ENCODE peak calls at places on chromosomes 6 and 20, in nine cellular contexts. J is BJ, R is omental fat pad, Q is cardiac fibroblast, O is heart left ventricle, K is epithelial cell of esophagus, S is B cell, P is fibroblast of pulmonary artery, F is pancreas. U is an unnamed sample.

GRCh38 chr6:68729377-68729903 is 94.4 kb downstream of the ADGRB3 start:
- DNase-seq in J (no peak), R (no peak), Q (no peak), O (no peak), K (no peak), S (no peak), P (no peak), F (no peak), U (no peak)

GRCh38 chr20:58039569-58040092 is 188.8 kb downstream of the ANKRD60 start:
- DNase-seq in J (no peak), R (no peak), Q (no peak), O (no peak), K (no peak), S (no peak), P (no peak), F (no peak), U (no peak)

GRCh38 chr20:50252715-50253500 is 62.3 kb downstream of the CEBPB start:
- DNase-seq in J (no peak), R (no peak), Q (no peak), O (no peak), K (no peak), S (no peak), P (no peak), F (no peak), U (no peak)

GRCh38 chr20:34863421-34863965 is 9.2 kb downstream of the GGT7 start:
- DNase-seq in J (no peak), R (no peak), Q (no peak), O (no peak), K (no peak), S (no peak), P (no peak), F (peak; percentile 57), U (no peak)

GRCh38 chr20:39144757-39145156 is 182.6 kb downstream of the DHX35 start:
- DNase-seq in J (no peak), R (no peak), Q (no peak), O (no peak), K (no peak), S (no peak), P (no peak), F (no peak), U (no peak)

GRCh38 chr6:11779308-11780096 is 899 bp upstream of the ADTRP start:
- DNase-seq in J (no peak), R (no peak), Q (peak; percentile 51), O (no peak), K (no peak), S (no peak), P (no peak), F (no peak), U (peak; percentile 24)

GRCh38 chr20:47809561-47809960 is 24.3 kb upstream of the SULF2 start:
- DNase-seq in J (no peak), R (no peak), Q (no peak), O (no peak), K (peak; percentile 96), S (no peak), P (no peak), F (no peak), U (no peak)

GRCh38 chr6:130303436-130303835 is 62.4 kb upstream of the TMEM200A start:
- DNase-seq in J (peak; percentile 52), R (no peak), Q (peak; percentile 53), O (no peak), K (no peak), S (no peak), P (no peak), F (no peak), U (no peak)

GRCh38 chr6:150184850-150185480 is 42.1 kb downstream of the PPP1R14C start:
- DNase-seq in J (no peak), R (no peak), Q (no peak), O (no peak), K (no peak), S (peak; percentile 46), P (no peak), F (no peak), U (no peak)

DNA sequence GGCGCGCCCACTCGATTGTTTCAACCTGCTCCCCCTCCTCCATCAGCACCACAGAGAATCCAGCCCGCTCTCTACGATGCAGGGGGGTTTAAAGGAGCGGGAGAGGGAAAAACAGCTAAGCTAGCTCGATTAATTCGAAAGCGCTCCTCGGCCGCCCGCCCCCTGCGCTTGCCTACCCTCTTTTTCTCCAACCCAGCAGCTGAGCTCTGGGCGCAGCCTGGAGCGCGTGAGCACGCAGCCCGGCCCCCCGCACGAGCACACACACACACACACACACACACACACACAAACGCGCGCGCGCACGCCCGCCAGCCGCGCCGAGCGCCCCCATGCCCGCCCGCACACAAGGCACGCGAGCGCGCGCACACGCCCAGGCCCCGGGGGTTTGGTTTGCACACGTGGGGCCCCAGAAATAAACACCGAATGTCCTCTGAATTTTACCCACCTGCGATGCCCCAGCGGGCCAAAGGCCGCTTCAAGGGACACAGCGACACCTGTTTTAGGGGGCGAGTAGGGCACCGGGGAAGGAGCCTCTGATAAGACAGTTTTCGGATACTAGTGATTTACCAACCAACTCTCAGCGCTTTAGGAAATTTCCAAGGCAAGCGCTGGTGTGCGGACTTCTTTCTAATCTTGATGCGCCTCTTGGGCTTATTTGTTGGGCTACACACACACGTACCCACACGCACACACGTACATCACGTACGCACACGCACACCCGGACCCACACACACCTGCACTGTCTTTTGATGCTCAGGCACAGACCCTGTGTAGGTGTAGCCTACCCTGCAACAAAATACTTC is 787 bp upstream of the NRN1 start:
- DNase-seq in J (no peak), R (no peak), Q (no peak), O (peak; percentile 41), K (no peak), S (peak; percentile 61), P (no peak), F (peak; percentile 58), U (no peak)
- TF ChIP-seq CTCF in J (no peak), R (no peak), Q (no peak), O (peak; percentile 35), K (no peak), S (no peak), P (no peak), F (no peak), U (peak; percentile 29)

DNA sequence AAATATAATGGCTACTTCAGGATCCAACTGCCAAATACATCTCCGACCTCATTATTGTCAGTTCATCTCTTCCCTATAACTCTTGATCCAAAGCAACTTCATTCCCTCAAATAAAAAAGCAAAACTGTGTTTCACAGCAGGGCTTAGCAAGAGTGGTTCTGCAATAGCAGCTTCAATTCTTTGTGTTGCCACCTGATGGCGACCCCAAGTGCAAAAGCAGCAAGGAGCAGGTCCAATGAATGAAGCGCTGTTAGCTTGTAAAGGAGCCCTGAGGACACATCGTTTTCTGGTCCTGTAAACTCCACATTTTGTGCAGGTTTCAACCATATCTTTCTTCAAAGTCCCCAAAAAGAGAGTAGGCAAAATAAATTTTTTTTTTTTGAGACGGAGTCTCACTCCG is 19.6 kb downstream of the RTN4IP1 start:
- DNase-seq in J (no peak), R (no peak), Q (peak; percentile 12), O (no peak), K (peak; percentile 53), S (peak; percentile 29), P (no peak), F (no peak), U (no peak)
- TF ChIP-seq CTCF in J (peak; percentile 19), R (no peak), Q (peak; percentile 11), O (peak; percentile 12), K (peak; percentile 58), S (peak; percentile 66), P (peak; percentile 25), F (no peak), U (peak; percentile 21)

GRCh38 chr6:110528051-110528929 is 51.9 kb upstream of the SLC22A16 start:
- DNase-seq in J (peak; percentile 96), R (no peak), Q (peak; percentile 94), O (peak; percentile 45), K (peak; percentile 89), S (peak; percentile 46), P (peak; percentile 89), F (no peak), U (peak; percentile 49)

GRCh38 chr6:110528930-110529325 is 52.5 kb upstream of the SLC22A16 start:
- DNase-seq in J (no peak), R (no peak), Q (no peak), O (no peak), K (no peak), S (no peak), P (no peak), F (no peak), U (no peak)

GRCh38 chr6:110529355-110529754 is 52.9 kb upstream of the SLC22A16 start:
- DNase-seq in J (no peak), R (no peak), Q (peak; percentile 87), O (no peak), K (peak; percentile 60), S (no peak), P (peak; percentile 67), F (no peak), U (no peak)

GRCh38 chr6:110530671-110531070 is 54.3 kb upstream of the SLC22A16 start:
- DNase-seq in J (no peak), R (no peak), Q (peak; percentile 67), O (no peak), K (peak; percentile 58), S (no peak), P (no peak), F (no peak), U (no peak)

GRCh38 chr6:110529907-110530306 is 53.5 kb upstream of the SLC22A16 start:
- DNase-seq in J (no peak), R (no peak), Q (peak; percentile 75), O (no peak), K (no peak), S (no peak), P (peak; percentile 37), F (no peak), U (no peak)
- TF ChIP-seq CTCF in J (no peak), R (no peak), Q (no peak), O (no peak), K (no peak), S (no peak), P (no peak), F (no peak), U (no peak)

GRCh38 chr6:34145161-34146020 is 496 bp downstream of the GRM4 start:
- DNase-seq in J (no peak), R (no peak), Q (peak; percentile 64), O (no peak), K (peak; percentile 63), S (peak; percentile 69), P (peak; percentile 40), F (peak; percentile 70), U (no peak)
- TF ChIP-seq CTCF in J (no peak), R (no peak), Q (no peak), O (no peak), K (no peak), S (no peak), P (no peak), F (no peak), U (no peak)

GRCh38 chr6:170086639-170087420 is 204.0 kb downstream of the DLL1 start:
- DNase-seq in J (no peak), R (peak; percentile 7), Q (no peak), O (peak; percentile 14), K (no peak), S (no peak), P (no peak), F (peak; percentile 71), U (no peak)
- TF ChIP-seq CTCF in J (no peak), R (no peak), Q (no peak), O (no peak), K (no peak), S (no peak), P (no peak), F (no peak), U (no peak)